ENCODE peak calls at places on chromosomes 3 and 15, in six cellular contexts. J is SJCRH30; I is NCI-H1417; K is stimulated activated CD8-positive, alpha-beta memory T cell treated with anti-CD3 and anti-CD28 coated beads, Interleukin-15, amount 100 ng/mL, for 24 hours; A is right cardiac atrium; Z is sigmoid colon. U is an unnamed sample.

GRCh38 chr3:184748219-184749135 is 36.6 kb upstream of the MAGEF1 start:
- DNase-seq in I (no peak), Z (no peak), K (no peak), A (no peak), J (no peak), U (peak)

GRCh38 chr15:74317820-74318375 is 49.5 kb downstream of the CYP11A1 start:
- DNase-seq in A (peak), J (peak), I (peak), K (no peak), Z (peak), U (peak)

GRCh38 chr3:45367451-45367850 is 20.9 kb upstream of the LARS2 start:
- DNase-seq in I (no peak), A (no peak), J (no peak), Z (no peak), K (no peak), U (no peak)

GRCh38 chr15:94021621-94022320 is 209.6 kb upstream of the MCTP2 start:
- DNase-seq in A (no peak), Z (peak), K (no peak), J (no peak), I (no peak), U (no peak)

GRCh38 chr3:55939287-55939686 is 452.2 kb upstream of the WNT5A start:
- DNase-seq in I (no peak), K (no peak), Z (no peak), A (no peak), J (no peak), U (no peak)

GRCh38 chr3:186207515-186207914 is 98.6 kb upstream of the ETV5 start:
- DNase-seq in K (no peak), I (no peak), Z (no peak), A (no peak), J (no peak), U (no peak)

GRCh38 chr3:58130591-58130990 is 80.2 kb downstream of the DNASE1L3 start:
- DNase-seq in J (no peak), A (no peak), Z (no peak), I (no peak), K (no peak), U (no peak)

GRCh38 chr3:66353530-66353929 is 132.7 kb downstream of the SLC25A26 start:
- DNase-seq in Z (no peak), K (no peak), A (no peak), J (no peak), I (no peak), U (no peak)

GRCh38 chr15:89690276-89691218 is at the start of the genes PEX11A and WDR93:
- DNase-seq in I (peak), K (peak), A (peak), J (peak), Z (peak), U (peak)

GRCh38 chr15:59268199-59268979 is 61.7 kb downstream of the LDHAL6B start:
- DNase-seq in K (no peak), I (no peak), Z (no peak), A (no peak), J (no peak), U (no peak)

GRCh38 chr15:92897620-92898019 is 2.5 kb upstream of the CHD2 start:
- DNase-seq in J (no peak), I (no peak), Z (no peak), A (no peak), K (no peak), U (no peak)

GRCh38 chr15:62739082-62739481 is 303.5 kb upstream of the TPM1 start:
- DNase-seq in A (no peak), I (no peak), K (no peak), J (no peak), Z (no peak), U (no peak)

U was measured in endothelial cell.